ENCODE peak calls at places on chromosomes 3 and 15, in nine cellular contexts. J, I, H, Z, A, K, P, M and S are unnamed samples.

GRCh38 chr15:58473720-58474119 is 41.9 kb downstream of the LIPC start:
- DNase-seq in J (no peak), I (no peak), H (peak; percentile 69), Z (no peak), A (no peak), K (peak; percentile 78), P (no peak), M (no peak), S (peak; percentile 90)

GRCh38 chr3:117193390-117193789 is 483.8 kb downstream of the TUSC7 start:
- DNase-seq in J (no peak), I (peak; percentile 7), H (peak; percentile 10), Z (no peak), A (no peak), K (no peak), P (no peak), M (no peak), S (no peak)

GRCh38 chr3:95048564-95048963 is 985.7 kb downstream of the NSUN3 start:
- DNase-seq in J (no peak), I (no peak), H (no peak), Z (no peak), A (no peak), K (peak; percentile 73), P (no peak), M (no peak), S (no peak)

GRCh38 chr15:88342666-88343065 is 86.1 kb upstream of the NTRK3 start:
- DNase-seq in J (no peak), I (no peak), H (no peak), Z (no peak), A (no peak), K (no peak), P (no peak), M (no peak), S (no peak)

GRCh38 chr15:79154491-79155182 is 64.1 kb upstream of the RASGRF1 start:
- DNase-seq in J (no peak), I (no peak), H (peak; percentile 10), Z (no peak), A (no peak), K (no peak), P (no peak), M (no peak), S (no peak)

GRCh38 chr3:113654851-113655250 is 41.6 kb downstream of the USF3 start:
- DNase-seq in J (no peak), I (no peak), H (no peak), Z (no peak), A (no peak), K (no peak), P (no peak), M (no peak), S (no peak)

GRCh38 chr3:134466366-134466765 is 19.4 kb downstream of the ANAPC13 start:
- DNase-seq in J (no peak), I (no peak), H (no peak), Z (no peak), A (no peak), K (no peak), P (no peak), M (no peak), S (no peak)

GRCh38 chr15:70023769-70024491 is 73.8 kb downstream of the TLE3 start:
- DNase-seq in J (no peak), I (no peak), H (peak; percentile 32), Z (no peak), A (peak; percentile 46), K (no peak), P (no peak), M (no peak), S (peak; percentile 48)

GRCh38 chr15:92623435-92623834 is 32.1 kb downstream of the FAM174B start:
- DNase-seq in J (no peak), I (peak; percentile 92), H (no peak), Z (no peak), A (peak; percentile 73), K (no peak), P (no peak), M (no peak), S (no peak)

GRCh38 chr3:43736558-43736995 is 45.8 kb downstream of the ABHD5 start:
- DNase-seq in J (no peak), I (no peak), H (peak; percentile 66), Z (no peak), A (no peak), K (no peak), P (no peak), M (no peak), S (peak; percentile 69)

GRCh38 chr15:79086814-79087213 is 3.8 kb downstream of the RASGRF1 start:
- DNase-seq in J (no peak), I (no peak), H (no peak), Z (no peak), A (no peak), K (no peak), P (no peak), M (no peak), S (no peak)

GRCh38 chr15:100265641-100266035 is 76.1 kb downstream of the ADAMTS17 start:
- DNase-seq in J (no peak), I (no peak), H (no peak), Z (no peak), A (no peak), K (no peak), P (no peak), M (no peak), S (no peak)

GRCh38 chr15:50909044-50909342 is 510 bp downstream of the AP4E1 start:
- DNase-seq in J (no peak), I (no peak), H (no peak), Z (no peak), A (no peak), K (no peak), P (no peak), M (no peak), S (peak; percentile 15)

GRCh38 chr3:171357721-171358120 is 102.5 kb downstream of the TNIK start:
- DNase-seq in J (no peak), I (no peak), H (no peak), Z (no peak), A (no peak), K (no peak), P (no peak), M (no peak), S (no peak)

GRCh38 chr3:194572131-194572789 is 61.0 kb downstream of the TMEM44 start:
- DNase-seq in J (no peak), I (no peak), H (peak; percentile 99), Z (peak; percentile 73), A (peak; percentile 72), K (peak; percentile 78), P (no peak), M (no peak), S (peak; percentile 97)

GRCh38 chr3:40247714-40248113 is 61.8 kb upstream of the EIF1B start:
- DNase-seq in J (no peak), I (no peak), H (no peak), Z (no peak), A (no peak), K (no peak), P (no peak), M (no peak), S (no peak)

GRCh38 chr3:65597952-65598413 is 440.7 kb downstream of the MAGI1 start:
- DNase-seq in J (no peak), I (no peak), H (no peak), Z (no peak), A (no peak), K (no peak), P (no peak), M (no peak), S (no peak)

GRCh38 chr3:185744997-185745843 is 79.6 kb downstream of the IGF2BP2 start:
- DNase-seq in J (no peak), I (no peak), H (peak; percentile 97), Z (peak; percentile 75), A (no peak), K (peak; percentile 99), P (no peak), M (no peak), S (peak; percentile 79)

GRCh38 chr3:179098388-179099077 is 26.9 kb upstream of the ZMAT3 start:
- DNase-seq in J (no peak), I (no peak), H (peak; percentile 85), Z (no peak), A (no peak), K (peak; percentile 80), P (no peak), M (no peak), S (peak; percentile 79)

GRCh38 chr3:22386107-22386506 is 635.1 kb upstream of the ZNF385D start:
- DNase-seq in J (no peak), I (no peak), H (no peak), Z (no peak), A (no peak), K (no peak), P (no peak), M (no peak), S (no peak)

GRCh38 chr3:43178891-43179366 is 73.0 kb upstream of the POMGNT2 start:
- DNase-seq in J (no peak), I (no peak), H (peak; percentile 96), Z (peak; percentile 46), A (no peak), K (peak; percentile 93), P (no peak), M (no peak), S (peak; percentile 65)

GRCh38 chr3:42689421-42690014 is 4.2 kb downstream of the KLHL40 start:
- DNase-seq in J (no peak), I (no peak), H (no peak), Z (no peak), A (no peak), K (no peak), P (no peak), M (no peak), S (no peak)

GRCh38 chr3:41234823-41235722 is 35.8 kb downstream of the CTNNB1 start:
- DNase-seq in J (no peak), I (no peak), H (no peak), Z (no peak), A (no peak), K (no peak), P (no peak), M (no peak), S (no peak)

GRCh38 chr15:64774556-64775523 is 549 bp downstream of the RBPMS2 start:
- DNase-seq in J (no peak), I (no peak), H (peak; percentile 17), Z (no peak), A (peak; percentile 33), K (no peak), P (no peak), M (no peak), S (no peak)

GRCh38 chr3:70849911-70850699 is 537.7 kb upstream of the MDFIC2 start:
- DNase-seq in J (no peak), I (peak; percentile 10), H (peak; percentile 94), Z (peak; percentile 79), A (no peak), K (peak; percentile 90), P (no peak), M (no peak), S (peak; percentile 89)

GRCh38 chr3:152269423-152270144 is 855 bp downstream of the MBNL1 start:
- DNase-seq in J (no peak), I (peak; percentile 61), H (peak; percentile 81), Z (peak; percentile 69), A (no peak), K (peak; percentile 87), P (no peak), M (peak; percentile 45), S (peak; percentile 64)

GRCh38 chr15:97085806-97086205 is 755.3 kb downstream of the NR2F2 start:
- DNase-seq in J (no peak), I (no peak), H (no peak), Z (no peak), A (no peak), K (no peak), P (no peak), M (no peak), S (no peak)

GRCh38 chr15:71296032-71296686 is 180.9 kb downstream of the THSD4 start:
- DNase-seq in J (no peak), I (no peak), H (peak; percentile 93), Z (peak; percentile 43), A (no peak), K (peak; percentile 83), P (no peak), M (no peak), S (peak; percentile 60)

GRCh38 chr15:42796955-42797779 is 60.2 kb upstream of the CDAN1 start:
- DNase-seq in J (no peak), I (no peak), H (peak; percentile 31), Z (peak; percentile 13), A (no peak), K (no peak), P (no peak), M (no peak), S (peak; percentile 8)

GRCh38 chr3:141021261-141021660 is 29.9 kb upstream of the SPSB4 start:
- DNase-seq in J (no peak), I (no peak), H (no peak), Z (no peak), A (no peak), K (peak; percentile 13), P (no peak), M (no peak), S (peak; percentile 29)